ENCODE peak calls at places on chromosomes 12 and 14, in nine cellular contexts. Q is NCI-H1417, Y is kidney, U is AG10803, K is caudate nucleus, O is AG04450, N is Daoy, H is iPS-NIHi11, G is nephron progenitor cell. B is an unnamed sample.

GRCh38 chr12:42588981-42589464 is 523 bp downstream of the PRICKLE1 start:
- DNase-seq in Q (peak; percentile 18), Y (peak; percentile 76), U (no peak), K (peak; percentile 21), O (no peak), N (peak; percentile 64), H (peak; percentile 55), G (peak; percentile 65), B (peak; percentile 28)

GRCh38 chr14:53638966-53639365 is 317.7 kb downstream of the BMP4 start:
- DNase-seq in Q (no peak), Y (no peak), U (no peak), K (no peak), O (no peak), N (no peak), H (no peak), G (no peak), B (no peak)

GRCh38 chr14:87522575-87522974 is 470.4 kb downstream of the GALC start:
- DNase-seq in Q (no peak), Y (no peak), U (no peak), K (no peak), O (no peak), N (no peak), H (peak; percentile 23), G (peak; percentile 26), B (no peak)

GRCh38 chr12:95624544-95624943 is 73.3 kb upstream of the USP44 start:
- DNase-seq in Q (no peak), Y (no peak), U (peak; percentile 82), K (no peak), O (no peak), N (peak; percentile 67), H (no peak), G (no peak), B (no peak)

GRCh38 chr14:89856871-89857345 is 97.6 kb downstream of the EFCAB11 start:
- DNase-seq in Q (no peak), Y (no peak), U (peak; percentile 35), K (no peak), O (no peak), N (no peak), H (no peak), G (no peak), B (no peak)

GRCh38 chr12:11648514-11649412 is 711 bp upstream of the ETV6 start:
- DNase-seq in Q (peak; percentile 76), Y (peak; percentile 88), U (peak; percentile 81), K (peak; percentile 45), O (no peak), N (peak; percentile 75), H (peak; percentile 88), G (peak; percentile 81), B (peak; percentile 43)

GRCh38 chr14:74605531-74606223 is 6.4 kb downstream of the LTBP2 start:
- DNase-seq in Q (no peak), Y (no peak), U (no peak), K (no peak), O (no peak), N (no peak), H (no peak), G (no peak), B (no peak)

GRCh38 chr12:2451025-2451424 is 343.7 kb upstream of the FKBP4 start:
- DNase-seq in Q (no peak), Y (no peak), U (peak; percentile 25), K (no peak), O (peak; percentile 10), N (peak; percentile 39), H (no peak), G (no peak), B (no peak)

GRCh38 chr12:107377596-107378385 is 284.4 kb upstream of the CRY1 start:
- DNase-seq in Q (no peak), Y (no peak), U (peak; percentile 40), K (no peak), O (no peak), N (peak; percentile 47), H (no peak), G (no peak), B (no peak)

GRCh38 chr12:51773145-51773869 is 75.2 kb downstream of the FIGNL2 start:
- DNase-seq in Q (no peak), Y (no peak), U (peak; percentile 93), K (no peak), O (peak; percentile 42), N (peak; percentile 13), H (no peak), G (no peak), B (no peak)

GRCh38 chr12:110116623-110117022 is 7.5 kb upstream of the IFT81 start:
- DNase-seq in Q (no peak), Y (no peak), U (no peak), K (no peak), O (no peak), N (no peak), H (no peak), G (no peak), B (no peak)

GRCh38 chr14:83172363-83172762 is 1638.7 kb upstream of the SEL1L start:
- DNase-seq in Q (no peak), Y (no peak), U (peak; percentile 22), K (no peak), O (peak; percentile 33), N (no peak), H (no peak), G (no peak), B (no peak)

GRCh38 chr12:46676797-46677520 is 148.8 kb downstream of the SLC38A4 start:
- DNase-seq in Q (no peak), Y (no peak), U (peak; percentile 40), K (no peak), O (no peak), N (peak; percentile 28), H (no peak), G (no peak), B (no peak)

GRCh38 chr14:29749327-29749726 is 178.3 kb downstream of the PRKD1 start:
- DNase-seq in Q (no peak), Y (no peak), U (peak; percentile 44), K (no peak), O (no peak), N (peak; percentile 89), H (no peak), G (no peak), B (no peak)

GRCh38 chr14:69700609-69701008 is 66.3 kb upstream of the SRSF5 start:
- DNase-seq in Q (no peak), Y (no peak), U (no peak), K (no peak), O (no peak), N (no peak), H (no peak), G (no peak), B (no peak)

GRCh38 chr12:59357811-59358210 is 238.0 kb upstream of the SLC16A7 start:
- DNase-seq in Q (no peak), Y (no peak), U (no peak), K (no peak), O (no peak), N (no peak), H (no peak), G (peak; percentile 2), B (no peak)

GRCh38 chr12:124884587-124885438 is 21.1 kb upstream of the SCARB1 start:
- DNase-seq in Q (peak; percentile 23), Y (no peak), U (no peak), K (no peak), O (no peak), N (no peak), H (no peak), G (peak; percentile 19), B (no peak)

GRCh38 chr14:31025335-31026075 is at the start of gene AP4S1:
- DNase-seq in Q (peak; percentile 50), Y (peak; percentile 89), U (no peak), K (peak; percentile 47), O (no peak), N (peak; percentile 38), H (peak; percentile 33), G (peak; percentile 62), B (peak; percentile 48)

GRCh38 chr12:68446379-68446778 is 114.2 kb upstream of the MDM1 start:
- DNase-seq in Q (no peak), Y (no peak), U (no peak), K (no peak), O (no peak), N (no peak), H (no peak), G (no peak), B (no peak)

GRCh38 chr14:95052016-95052585 is 105.2 kb downstream of the DICER1 start:
- DNase-seq in Q (no peak), Y (no peak), U (no peak), K (no peak), O (no peak), N (no peak), H (no peak), G (no peak), B (no peak)

GRCh38 chr12:63018273-63018672 is 83.3 kb upstream of the PPM1H start:
- DNase-seq in Q (no peak), Y (no peak), U (no peak), K (no peak), O (no peak), N (no peak), H (no peak), G (no peak), B (no peak)

GRCh38 chr14:56760164-56760914 is 49.9 kb downstream of the OTX2 start:
- DNase-seq in Q (peak; percentile 46), Y (no peak), U (no peak), K (no peak), O (no peak), N (peak; percentile 29), H (no peak), G (no peak), B (no peak)

GRCh38 chr12:93453633-93454032 is 11.9 kb upstream of the UBE2N start:
- DNase-seq in Q (no peak), Y (no peak), U (peak; percentile 69), K (no peak), O (no peak), N (peak; percentile 30), H (no peak), G (no peak), B (no peak)